ENCODE peak calls at places on chromosomes 5 and 9, in ten cellular contexts. U is lung; D is stimulated activated CD8-positive, alpha-beta memory T cell treated with anti-CD3 and anti-CD28 coated beads, Interleukin-4, amount 100 ng/mL, for 48 hours; Y is Right ventricle myocardium superior; V is activated CD4-positive, alpha-beta T cell treated with anti-CD3 and anti-CD28 coated beads for 24 hours; T is type B pancreatic cell; B is head of caudate nucleus; G is NCI-H526; C is NB4; R is stimulated activated naive CD8-positive, alpha-beta T cell treated with anti-CD3 and anti-CD28 coated beads, Interleukin-15, amount 100 ng/mL, for 72 hours. Q is an unnamed sample.

GRCh38 chr5:175471628-175472027 is 6.7 kb upstream of the SFXN1 start:
- DNase-seq in U (no peak), D (peak; percentile 76), Y (no peak), V (no peak), T (no peak), B (no peak), G (no peak), C (peak; percentile 3), R (peak; percentile 84), Q (no peak)

GRCh38 chr5:175712681-175713085 is 54.8 kb downstream of the HRH2 start:
- DNase-seq in U (no peak), D (no peak), Y (no peak), V (no peak), T (no peak), B (no peak), G (no peak), C (peak; percentile 38), R (no peak), Q (peak; percentile 19)

GRCh38 chr9:106075568-106075967 is 381.2 kb downstream of the TMEM38B start:
- DNase-seq in U (no peak), D (no peak), Y (no peak), V (no peak), T (no peak), B (no peak), G (no peak), C (no peak), R (no peak), Q (no peak)

GRCh38 chr5:55896663-55897062 is 45.5 kb downstream of the IL31RA start:
- DNase-seq in U (peak; percentile 34), D (no peak), Y (no peak), V (no peak), T (no peak), B (no peak), G (no peak), C (no peak), R (no peak), Q (no peak)

GRCh38 chr5:142833517-142834446 is 63.6 kb downstream of the ARHGAP26 start:
- DNase-seq in U (no peak), D (no peak), Y (no peak), V (no peak), T (no peak), B (no peak), G (no peak), C (no peak), R (no peak), Q (no peak)

GRCh38 chr9:125631391-125632085 is 75.5 kb downstream of the MAPKAP1 start:
- DNase-seq in U (no peak), D (peak; percentile 42), Y (no peak), V (no peak), T (no peak), B (no peak), G (peak; percentile 66), C (peak; percentile 55), R (peak; percentile 20), Q (no peak)

GRCh38 chr5:109196486-109196885 is 213.3 kb downstream of the PJA2 start:
- DNase-seq in U (no peak), D (no peak), Y (no peak), V (no peak), T (no peak), B (no peak), G (no peak), C (no peak), R (no peak), Q (no peak)

GRCh38 chr9:92807031-92807756 is 42.6 kb upstream of the BICD2 start:
- DNase-seq in U (no peak), D (no peak), Y (no peak), V (no peak), T (no peak), B (peak; percentile 25), G (no peak), C (no peak), R (no peak), Q (no peak)

GRCh38 chr5:178339272-178339671 is 106.7 kb upstream of the PHYKPL start:
- DNase-seq in U (no peak), D (no peak), Y (no peak), V (no peak), T (no peak), B (no peak), G (no peak), C (no peak), R (no peak), Q (no peak)

GRCh38 chr5:75265731-75266130 is 29.1 kb upstream of the ANKRD31 start:
- DNase-seq in U (no peak), D (no peak), Y (no peak), V (no peak), T (no peak), B (no peak), G (peak; percentile 23), C (peak; percentile 48), R (no peak), Q (no peak)

GRCh38 chr5:171355302-171355724 is 32.3 kb upstream of the NPM1 start:
- DNase-seq in U (no peak), D (peak; percentile 38), Y (no peak), V (no peak), T (no peak), B (no peak), G (no peak), C (no peak), R (peak; percentile 68), Q (no peak)

GRCh38 chr5:174571662-174572397 is 152.6 kb upstream of the MSX2 start:
- DNase-seq in U (peak; percentile 56), D (no peak), Y (peak; percentile 48), V (no peak), T (no peak), B (no peak), G (no peak), C (no peak), R (no peak), Q (no peak)

GRCh38 chr5:10018670-10019069 is 231.0 kb downstream of the ATPSCKMT start:
- DNase-seq in U (no peak), D (no peak), Y (no peak), V (no peak), T (no peak), B (no peak), G (no peak), C (no peak), R (no peak), Q (no peak)

GRCh38 chr5:81145329-81145728 is 87.8 kb upstream of the CKMT2 start:
- DNase-seq in U (no peak), D (no peak), Y (no peak), V (no peak), T (no peak), B (no peak), G (no peak), C (no peak), R (no peak), Q (no peak)

GRCh38 chr9:121684381-121685145 is 33.1 kb downstream of the DAB2IP start:
- DNase-seq in U (no peak), D (peak; percentile 69), Y (peak; percentile 70), V (no peak), T (no peak), B (peak; percentile 46), G (peak; percentile 43), C (peak; percentile 59), R (peak; percentile 21), Q (peak; percentile 62)

GRCh38 chr9:75432386-75432785 is 344.1 kb downstream of the OSTF1 start:
- DNase-seq in U (no peak), D (no peak), Y (peak; percentile 48), V (no peak), T (no peak), B (no peak), G (no peak), C (no peak), R (no peak), Q (no peak)

GRCh38 chr5:108636135-108636888 is 111.4 kb upstream of the FER start:
- DNase-seq in U (no peak), D (no peak), Y (no peak), V (no peak), T (no peak), B (no peak), G (no peak), C (no peak), R (no peak), Q (no peak)

GRCh38 chr5:5480481-5481111 is 58.1 kb downstream of the ICE1 start:
- DNase-seq in U (no peak), D (no peak), Y (no peak), V (no peak), T (no peak), B (no peak), G (peak; percentile 86), C (no peak), R (no peak), Q (no peak)

GRCh38 chr5:129591508-129592160 is 131.5 kb downstream of the ADAMTS19 start:
- DNase-seq in U (no peak), D (no peak), Y (no peak), V (no peak), T (no peak), B (no peak), G (no peak), C (no peak), R (no peak), Q (no peak)

GRCh38 chr9:136204838-136205706 is at the start of gene LHX3:
- DNase-seq in U (no peak), D (no peak), Y (no peak), V (no peak), T (no peak), B (no peak), G (no peak), C (no peak), R (no peak), Q (peak; percentile 75)

GRCh38 chr5:169652057-169652456 is 15.0 kb downstream of the DOCK2 start:
- DNase-seq in U (no peak), D (no peak), Y (peak; percentile 78), V (no peak), T (no peak), B (peak; percentile 10), G (no peak), C (no peak), R (no peak), Q (no peak)

Q was measured in activated naive CD8-positive, alpha-beta T cell treated with anti-CD3 and anti-CD28 coated beads, Interleukin-2, amount 10 ng/mL, durations not matched to agents 7 days and 5 days.